ENCODE peak calls at places on chromosomes 13 and 19, in eight cellular contexts. L is fibroblast of pulmonary artery; Z is hepatocyte; K is CD4-positive, alpha-beta T cell; C is GM10248; W is progenitor cell of endocrine pancreas; A is cardiac fibroblast; E is foreskin fibroblast. R is an unnamed sample.

GRCh38 chr19:34300962-34301361 is 46.6 kb downstream of the GARRE1 start:
- DNase-seq in K (no peak), A (no peak), Z (no peak), W (no peak), L (no peak), E (no peak), C (no peak), R (no peak)

GRCh38 chr19:10915511-10916091 is 12.8 kb downstream of the YIPF2 start:
- DNase-seq in L (peak; percentile 66), K (no peak), A (peak; percentile 66), Z (peak; percentile 63), C (no peak), W (no peak), E (peak; percentile 98), R (no peak)

GRCh38 chr13:73984949-73985691 is 149.1 kb downstream of the KLF12 start:
- DNase-seq in L (peak; percentile 36), E (no peak), Z (no peak), W (no peak), A (peak; percentile 54), C (no peak), K (peak; percentile 76), R (no peak)

GRCh38 chr19:5141926-5142724 is 173.2 kb downstream of the KDM4B start:
- DNase-seq in L (no peak), A (no peak), E (no peak), K (no peak), Z (no peak), C (no peak), W (no peak), R (no peak)

GRCh38 chr19:1862068-1862423 is 1.3 kb downstream of the KLF16 start:
- DNase-seq in C (no peak), E (no peak), A (no peak), Z (no peak), W (no peak), K (no peak), L (no peak), R (no peak)

GRCh38 chr19:56111601-56112312 is 9.3 kb downstream of the ZNF787 start:
- DNase-seq in C (peak; percentile 60), W (no peak), K (no peak), L (no peak), A (no peak), E (no peak), Z (no peak), R (peak; percentile 70)

GRCh38 chr13:111232191-111232590 is 88.3 kb upstream of the TEX29 start:
- DNase-seq in C (no peak), W (no peak), K (no peak), A (no peak), Z (no peak), E (no peak), L (no peak), R (no peak)

GRCh38 chr13:86020350-86021002 is 221.3 kb upstream of the SLITRK6 start:
- DNase-seq in E (no peak), A (peak; percentile 79), L (peak; percentile 87), K (no peak), Z (peak; percentile 25), C (no peak), W (no peak), R (no peak)

GRCh38 chr19:7395793-7396192 is 47.1 kb downstream of the ARHGEF18 start:
- DNase-seq in Z (no peak), C (no peak), E (no peak), W (no peak), K (no peak), A (no peak), L (no peak), R (no peak)

GRCh38 chr13:113065406-113066141 is 40.0 kb upstream of the F7 start:
- DNase-seq in L (no peak), Z (no peak), E (no peak), C (no peak), K (no peak), W (no peak), A (no peak), R (no peak)

GRCh38 chr19:3516675-3517207 is 10.6 kb downstream of the FZR1 start:
- DNase-seq in Z (no peak), E (no peak), C (no peak), W (no peak), L (no peak), A (no peak), K (no peak), R (no peak)

GRCh38 chr19:48480151-48480475 is 10.9 kb downstream of the CYTH2 start:
- DNase-seq in W (no peak), L (no peak), Z (no peak), A (no peak), K (peak; percentile 51), E (peak; percentile 39), C (no peak), R (no peak)

GRCh38 chr19:5125797-5126497 is 157.0 kb downstream of the KDM4B start:
- DNase-seq in L (peak; percentile 36), K (no peak), W (no peak), A (peak; percentile 61), Z (no peak), C (no peak), E (no peak), R (no peak)

GRCh38 chr13:49435992-49436391 is 7.9 kb downstream of the CAB39L start:
- DNase-seq in A (peak; percentile 38), Z (no peak), L (peak; percentile 24), K (no peak), W (no peak), C (no peak), E (no peak), R (no peak)

GRCh38 chr13:37539176-37539575 is 59.4 kb downstream of the POSTN start:
- DNase-seq in A (no peak), L (no peak), C (no peak), Z (no peak), W (no peak), E (peak; percentile 33), K (no peak), R (no peak)

GRCh38 chr19:7870571-7871279 is 3.5 kb downstream of the PRR36 start:
- DNase-seq in E (no peak), W (no peak), L (peak; percentile 36), C (peak; percentile 69), K (peak; percentile 38), Z (peak; percentile 64), A (peak; percentile 48), R (peak; percentile 48)

GRCh38 chr13:98729526-98730057 is 22.9 kb downstream of the SLC15A1 start:
- DNase-seq in K (no peak), A (no peak), L (no peak), Z (no peak), C (no peak), E (no peak), W (no peak), R (no peak)

GRCh38 chr19:45577111-45577905 is 7.3 kb downstream of the OPA3 start:
- DNase-seq in L (peak; percentile 87), E (peak; percentile 89), Z (peak; percentile 86), W (peak; percentile 30), C (no peak), K (no peak), A (peak; percentile 87), R (no peak)

GRCh38 chr19:39372047-39372802 is 18.7 kb downstream of the PAF1 start:
- DNase-seq in Z (peak; percentile 39), K (no peak), E (peak; percentile 90), L (peak; percentile 98), W (no peak), C (no peak), A (peak; percentile 99), R (no peak)
- TF ChIP-seq CTCF in Z (no peak), K (no peak), E (no peak), L (no peak), W (no peak), C (no peak), A (no peak), R (no peak)

GRCh38 chr13:89115307-89115706 is 1444.1 kb downstream of the SLITRK5 start:
- DNase-seq in K (no peak), A (no peak), W (no peak), L (no peak), Z (no peak), E (no peak), C (no peak), R (no peak)
- TF ChIP-seq CTCF in K (no peak), A (no peak), W (peak; percentile 29), L (peak; percentile 1), Z (no peak), E (no peak), C (no peak), R (no peak)

DNA sequence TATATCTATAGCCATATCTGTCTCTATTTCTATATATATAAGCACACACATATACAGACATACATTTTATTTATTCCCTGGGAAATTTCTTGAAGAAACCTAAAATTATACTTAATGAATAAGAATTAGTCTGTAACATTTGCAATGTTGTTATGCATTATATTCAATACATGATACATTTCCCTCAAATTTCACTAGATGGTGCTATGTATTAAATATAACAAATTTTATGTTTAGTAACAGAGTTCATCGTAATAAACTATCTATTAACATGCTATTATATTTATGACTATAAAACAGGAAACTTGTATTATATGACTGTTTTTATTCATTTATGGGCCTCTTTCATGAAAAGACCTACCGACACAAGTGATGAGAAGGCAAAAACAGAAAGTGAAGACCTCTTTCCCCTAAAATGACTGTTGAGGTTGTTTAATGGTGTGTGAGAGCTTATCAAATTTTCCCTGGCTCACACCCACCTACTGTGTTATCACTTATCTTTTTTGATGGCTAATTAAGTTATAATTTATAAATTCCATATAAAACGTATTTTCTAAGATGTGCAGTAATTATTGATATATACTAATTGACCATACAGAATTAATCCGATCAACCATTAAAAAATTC is 881.9 kb downstream of the SLITRK6 start:
- DNase-seq in K (no peak), A (peak; percentile 26), L (peak; percentile 54), E (no peak), W (no peak), C (no peak), Z (peak; percentile 35), R (no peak)
- TF ChIP-seq CTCF in K (no peak), A (no peak), L (peak; percentile 33), E (no peak), W (peak; percentile 69), C (peak; percentile 38), Z (peak; percentile 70), R (no peak)

DNA sequence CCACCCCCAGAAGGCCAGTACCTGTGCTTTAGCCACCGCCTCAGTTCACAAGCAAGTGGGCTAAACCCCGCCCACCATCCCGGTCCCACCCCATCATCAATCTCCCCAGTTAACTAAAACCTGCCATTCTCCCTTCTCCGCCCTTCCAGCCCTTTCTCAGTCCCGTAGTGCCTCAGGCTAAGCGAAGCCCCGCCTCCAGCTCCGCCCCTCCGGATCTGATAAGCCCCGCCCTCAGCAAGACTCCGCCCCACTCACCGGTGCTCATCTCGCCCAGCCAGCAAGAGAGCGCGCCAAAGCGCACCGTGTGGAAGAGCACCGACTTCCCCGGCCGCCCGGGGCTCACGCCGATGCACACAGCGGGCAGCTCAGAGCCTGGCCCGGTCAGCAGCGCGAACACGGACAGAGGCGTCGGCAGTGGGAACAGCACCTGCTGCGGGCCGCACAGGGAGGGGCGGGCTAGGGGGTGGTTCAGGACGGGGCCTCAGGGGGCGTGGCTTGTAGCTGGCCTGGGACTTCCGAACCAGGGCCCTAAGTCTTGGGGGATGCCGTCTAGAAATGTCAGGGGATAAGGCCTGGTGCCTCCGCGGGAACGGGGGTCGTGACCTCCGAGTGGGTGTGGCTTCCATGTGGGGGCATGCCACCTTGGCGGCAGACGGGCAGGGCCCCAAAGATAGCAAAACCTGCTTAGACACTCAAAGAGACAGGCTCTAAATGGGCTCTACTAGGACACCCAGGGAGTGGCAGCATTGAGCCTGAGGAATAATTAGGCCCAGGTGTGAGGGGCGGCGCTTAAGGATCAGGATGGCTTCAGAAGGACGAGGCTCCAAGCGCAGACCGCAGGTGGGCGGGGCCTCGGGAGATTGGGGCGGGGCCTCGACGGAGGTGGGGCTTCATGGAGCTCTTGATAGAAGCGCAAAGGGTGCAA is 21.4 kb downstream of the MAP4K1 start:
- DNase-seq in C (no peak), E (no peak), W (peak; percentile 75), L (no peak), A (no peak), Z (peak; percentile 77), K (no peak), R (no peak)
- TF ChIP-seq CTCF in C (no peak), E (no peak), W (no peak), L (no peak), A (no peak), Z (no peak), K (no peak), R (no peak)